ENCODE peak calls at places on chromosomes 12 and 14, in five cellular contexts. H, X, G, D and S are unnamed samples.

GRCh38 chr12:9798008-9798619 is 29.2 kb upstream of the KLRF1 start:
- DNase-seq in G (no peak), X (peak; percentile 36), D (no peak), H (no peak), S (no peak)

GRCh38 chr12:95178136-95178535 is 39.1 kb downstream of the FGD6 start:
- DNase-seq in H (no peak), G (no peak), X (no peak), D (no peak), S (no peak)

GRCh38 chr12:123522164-123522563 is 11.4 kb downstream of the RILPL1 start:
- DNase-seq in G (no peak), D (no peak), H (no peak), X (no peak), S (no peak)

GRCh38 chr14:96904201-96904600 is 107.0 kb downstream of the VRK1 start:
- DNase-seq in D (no peak), H (no peak), X (no peak), G (no peak), S (no peak)

GRCh38 chr12:24042651-24043050 is 93.2 kb upstream of the SOX5 start:
- DNase-seq in X (no peak), D (no peak), H (no peak), G (no peak), S (no peak)

GRCh38 chr14:50542941-50543418 is 10.6 kb upstream of the MAP4K5 start:
- DNase-seq in D (no peak), H (peak; percentile 24), X (peak; percentile 65), G (no peak), S (no peak)

GRCh38 chr14:99157676-99158075 is 114.3 kb downstream of the BCL11B start:
- DNase-seq in X (no peak), H (no peak), G (peak; percentile 25), D (no peak), S (no peak)

GRCh38 chr14:100815478-100816285 is 10.2 kb upstream of the MEG3 start:
- DNase-seq in X (peak; percentile 12), H (no peak), G (no peak), D (peak; percentile 13), S (no peak)

GRCh38 chr14:71665157-71665556 is 267.1 kb upstream of the RGS6 start:
- DNase-seq in X (peak; percentile 82), D (no peak), G (no peak), H (no peak), S (no peak)

GRCh38 chr12:65892905-65893304 is 68.6 kb downstream of the HMGA2 start:
- DNase-seq in G (no peak), H (no peak), D (no peak), X (peak; percentile 76), S (no peak)

GRCh38 chr14:36105401-36105800 is 71.1 kb downstream of the PTCSC3 start:
- DNase-seq in H (no peak), D (no peak), G (no peak), X (no peak), S (no peak)

GRCh38 chr14:101347893-101348777 is 213.2 kb upstream of the DIO3 start:
- DNase-seq in G (peak; percentile 45), D (no peak), X (no peak), H (no peak), S (no peak)

GRCh38 chr12:556498-556897 is 96.8 kb downstream of the B4GALNT3 start:
- DNase-seq in G (no peak), X (no peak), D (no peak), H (no peak), S (no peak)

GRCh38 chr14:34711169-34711568 is 3.2 kb downstream of the CFL2 start:
- DNase-seq in G (no peak), D (no peak), H (no peak), X (peak; percentile 94), S (no peak)

GRCh38 chr14:100438678-100439592 is 115.8 kb downstream of the SLC25A47 start:
- DNase-seq in H (no peak), G (no peak), D (no peak), X (peak; percentile 64), S (no peak)

GRCh38 chr12:87813476-87814234 is 215.5 kb downstream of the C12orf50 start:
- DNase-seq in H (no peak), G (no peak), X (peak; percentile 55), D (no peak), S (no peak)

GRCh38 chr12:43728117-43728516 is 30.5 kb downstream of the PUS7L start:
- DNase-seq in H (no peak), X (peak; percentile 2), D (no peak), G (no peak), S (no peak)
- TF ChIP-seq CTCF in H (peak; percentile 69), X (peak; percentile 30), D (peak; percentile 19), G (peak; percentile 71), S (peak; percentile 54)

DNA sequence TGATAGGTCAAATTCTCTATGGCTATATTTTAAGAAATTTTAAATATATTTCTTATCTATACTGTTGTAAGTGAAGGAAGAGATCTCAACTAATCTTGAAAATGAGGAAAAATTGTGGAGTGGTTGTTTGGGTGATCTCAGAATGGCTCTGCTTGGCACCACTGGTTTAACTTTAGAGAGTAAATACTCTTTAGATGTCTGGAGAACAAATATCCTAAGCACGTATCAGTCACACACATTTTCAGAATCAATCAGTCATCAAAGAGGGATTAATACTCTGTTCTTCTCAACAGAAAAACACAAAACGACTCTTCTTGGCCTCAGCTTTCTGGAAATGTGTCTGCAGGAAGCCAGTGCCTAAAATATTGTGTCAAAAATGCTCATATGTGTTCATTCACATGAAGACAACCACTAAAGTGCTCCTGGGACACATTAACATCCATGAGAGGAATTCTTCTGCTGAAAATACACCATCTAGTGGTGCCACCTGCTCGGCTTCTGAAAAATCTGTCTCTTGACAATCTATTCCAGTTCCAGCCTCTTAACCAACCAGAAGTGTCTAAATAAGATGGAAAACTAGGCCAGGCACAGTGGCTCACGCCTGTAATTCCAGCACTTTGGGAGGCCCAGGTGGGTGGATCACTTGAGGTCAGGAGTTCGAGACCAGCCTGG is 81.1 kb upstream of the CCDC198 start:
- DNase-seq in D (no peak), X (no peak), H (no peak), G (no peak), S (no peak)
- TF ChIP-seq CTCF in D (no peak), X (no peak), H (no peak), G (peak; percentile 26), S (no peak)

DNA sequence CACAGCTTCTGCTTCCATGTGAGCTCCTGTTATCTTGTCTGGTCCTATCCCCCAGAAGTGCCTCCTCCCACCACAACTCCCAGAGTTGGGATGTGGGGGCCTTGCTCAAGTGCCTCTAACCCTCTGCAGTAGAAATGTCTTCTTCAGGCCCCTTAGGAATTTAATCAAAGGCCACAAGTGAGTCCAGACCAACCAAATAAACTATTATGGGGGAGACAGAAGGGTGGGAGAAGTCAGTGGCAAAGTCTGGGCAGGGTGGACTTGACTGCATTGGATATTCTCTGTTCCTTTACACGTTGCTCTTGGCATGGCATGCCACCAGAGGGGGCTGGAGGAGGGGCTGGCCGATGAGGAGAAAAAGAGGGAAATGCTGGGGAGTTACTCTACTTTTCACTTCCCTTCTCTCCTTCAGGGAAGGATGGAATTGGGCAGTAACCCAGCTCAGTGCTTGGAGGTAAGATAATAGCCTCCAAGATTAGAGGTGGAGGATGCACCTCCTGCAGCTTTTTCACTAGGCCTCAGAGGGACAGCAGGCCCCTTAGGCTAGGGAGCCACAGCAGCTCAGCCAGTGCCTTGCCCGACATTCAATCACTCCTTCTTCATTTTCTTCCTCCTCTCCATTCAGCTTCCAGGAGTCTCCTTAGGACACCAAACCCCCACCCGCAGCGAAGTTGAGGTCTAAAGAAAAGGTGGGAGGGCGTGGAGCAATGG is 1.2 kb upstream of the AP1G2 start:
- DNase-seq in D (no peak), G (no peak), X (no peak), H (no peak), S (peak; percentile 74)
- TF ChIP-seq CTCF in D (no peak), G (peak; percentile 55), X (no peak), H (peak; percentile 51), S (peak; percentile 31)

DNA sequence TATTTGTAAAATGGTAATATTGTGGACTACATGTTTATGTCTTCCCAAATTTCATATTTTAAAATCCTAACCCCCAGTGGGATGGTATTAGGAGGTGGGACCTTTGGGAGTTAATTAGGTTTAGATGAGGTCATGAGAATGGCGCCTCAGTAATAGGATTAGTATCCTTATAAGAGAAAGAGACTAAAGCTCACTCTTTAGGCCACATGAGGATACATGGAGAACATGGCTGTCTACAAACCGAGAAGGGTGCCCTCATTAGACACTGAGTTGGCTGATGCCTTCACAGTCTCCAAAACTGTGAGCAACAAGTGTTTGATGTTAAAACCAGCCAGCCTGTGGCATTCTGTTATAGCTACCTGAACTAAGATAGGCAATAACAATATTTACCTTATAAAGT is 58.3 kb upstream of the OTOGL start:
- DNase-seq in X (no peak), D (no peak), H (no peak), G (no peak), S (no peak)
- TF ChIP-seq CTCF in X (no peak), D (no peak), H (no peak), G (no peak), S (no peak)

GRCh38 chr12:113133036-113133435 is 2.5 kb downstream of the RASAL1 start:
- DNase-seq in H (no peak), D (no peak), X (no peak), G (no peak), S (no peak)

GRCh38 chr12:113136990-113137511 is 1.5 kb upstream of the RASAL1 start:
- DNase-seq in G (no peak), D (no peak), H (no peak), X (no peak), S (no peak)

GRCh38 chr12:113136128-113136989 is 798 bp upstream of the RASAL1 start:
- DNase-seq in G (no peak), D (no peak), H (no peak), X (no peak), S (no peak)

GRCh38 chr12:113135178-113136127 is at the start of gene RASAL1:
- DNase-seq in D (no peak), G (no peak), X (no peak), H (no peak), S (peak; percentile 49)

GRCh38 chr12:113134521-113134951 is 1.0 kb downstream of the RASAL1 start:
- DNase-seq in X (no peak), D (no peak), G (no peak), H (no peak), S (no peak)
- TF ChIP-seq CTCF in X (no peak), D (no peak), G (no peak), H (no peak), S (no peak)

GRCh38 chr12:26460361-26460760 is 265.0 kb downstream of the SSPN start:
- DNase-seq in H (no peak), D (no peak), X (no peak), G (no peak), S (no peak)

GRCh38 chr12:26466709-26467108 is 271.3 kb downstream of the SSPN start:
- DNase-seq in X (no peak), D (no peak), G (no peak), H (no peak), S (no peak)

GRCh38 chr12:26465419-26466097 is 270.2 kb downstream of the SSPN start:
- DNase-seq in G (no peak), X (no peak), D (no peak), H (no peak), S (no peak)

GRCh38 chr12:26461799-26462198 is 266.4 kb downstream of the SSPN start:
- DNase-seq in H (no peak), G (no peak), X (no peak), D (no peak), S (no peak)
- TF ChIP-seq CTCF in H (no peak), G (no peak), X (no peak), D (no peak), S (no peak)